ENCODE peak calls at places on chromosomes 13 and 19, in seven cellular contexts. M is NCI-H1092, S is fibroblast of mammary gland, A is astrocyte of the spinal cord, Z is right atrium auricular region, H is aorta, R is NCI-H510A treated with DMSO at 0.1 percent for 48 hours. L is an unnamed sample.
A peak's percentile ranks its signal among the peaks of the same experiment; 100 is the strongest.

GRCh38 chr13:100659578-100659977 is 15.0 kb downstream of the TMTC4 start:
- DNase-seq in A (no peak), R (no peak), H (no peak), Z (no peak), S (no peak), M (no peak), L (no peak)

GRCh38 chr13:111404746-111405145 is 84.3 kb downstream of the TEX29 start:
- DNase-seq in R (no peak), H (peak; percentile 39), S (no peak), A (no peak), Z (no peak), M (no peak), L (no peak)

GRCh38 chr19:15551183-15552004 is 43.1 kb downstream of the CYP4F22 start:
- DNase-seq in R (no peak), H (peak; percentile 78), Z (no peak), S (peak; percentile 37), M (no peak), A (no peak), L (peak; percentile 27)

GRCh38 chr19:46631481-46631880 is 4.5 kb downstream of the GNG8 start:
- DNase-seq in Z (no peak), S (peak; percentile 72), M (no peak), R (no peak), A (no peak), H (no peak), L (peak; percentile 65)

GRCh38 chr13:98484289-98485219 is 92.4 kb downstream of the STK24 start:
- DNase-seq in A (peak; percentile 97), R (peak; percentile 86), M (peak; percentile 34), Z (peak; percentile 95), H (peak; percentile 88), S (peak; percentile 97), L (peak; percentile 89)

GRCh38 chr19:42424712-42425131 is 2.5 kb downstream of the LIPE start:
- DNase-seq in M (no peak), S (no peak), H (no peak), Z (no peak), A (no peak), R (no peak), L (no peak)

GRCh38 chr13:68254151-68254550 is 1024.0 kb upstream of the PCDH9 start:
- DNase-seq in R (no peak), S (no peak), A (no peak), M (no peak), H (no peak), Z (no peak), L (no peak)

GRCh38 chr13:94309576-94309975 is 169.9 kb downstream of the DCT start:
- DNase-seq in S (peak; percentile 23), M (no peak), A (no peak), H (no peak), R (no peak), Z (no peak), L (no peak)

GRCh38 chr19:38267780-38268430 is 3.5 kb downstream of the SPINT2 start:
- DNase-seq in R (no peak), H (no peak), S (no peak), A (no peak), M (no peak), Z (no peak), L (no peak)

GRCh38 chr13:20000062-20000552 is 41.6 kb downstream of the ZMYM2 start:
- DNase-seq in S (no peak), H (no peak), A (no peak), R (no peak), M (no peak), Z (no peak), L (no peak)

GRCh38 chr13:74886496-74886895 is 595.5 kb downstream of the TBC1D4 start:
- DNase-seq in Z (no peak), H (no peak), A (peak; percentile 62), S (peak; percentile 53), R (no peak), M (no peak), L (peak; percentile 43)

GRCh38 chr13:75423946-75424345 is 58.0 kb downstream of the TBC1D4 start:
- DNase-seq in M (no peak), A (no peak), R (no peak), H (no peak), Z (no peak), S (no peak), L (no peak)

GRCh38 chr13:23087884-23088283 is 92.9 kb upstream of the SGCG start:
- DNase-seq in M (no peak), A (peak; percentile 2), S (peak; percentile 41), R (no peak), Z (no peak), H (no peak), L (peak; percentile 22)

GRCh38 chr19:46660008-46660517 is 919 bp downstream of the DACT3 start:
- DNase-seq in H (peak; percentile 84), S (no peak), M (no peak), Z (no peak), A (no peak), R (no peak), L (peak; percentile 41)

GRCh38 chr13:50378513-50378970 is 363.3 kb downstream of the KCNRG start:
- DNase-seq in R (peak; percentile 79), Z (no peak), S (no peak), M (no peak), H (no peak), A (no peak), L (no peak)

GRCh38 chr13:39616087-39616694 is 13.2 kb upstream of the LHFPL6 start:
- DNase-seq in A (peak; percentile 73), R (peak; percentile 35), H (no peak), M (peak; percentile 68), S (peak; percentile 75), Z (peak; percentile 60), L (peak; percentile 78)

GRCh38 chr13:109393045-109393444 is 393.3 kb downstream of the IRS2 start:
- DNase-seq in A (no peak), Z (peak; percentile 30), R (no peak), M (no peak), H (no peak), S (no peak), L (no peak)

GRCh38 chr19:52923782-52924593 is 760 bp upstream of the ZNF888 start:
- DNase-seq in S (peak; percentile 48), Z (peak; percentile 72), A (no peak), H (peak; percentile 84), R (no peak), M (no peak), L (peak; percentile 49)

GRCh38 chr19:48674216-48674809 is 1.5 kb upstream of the NTN5 start:
- DNase-seq in H (no peak), Z (no peak), M (no peak), S (no peak), A (no peak), R (no peak), L (no peak)

GRCh38 chr13:113364933-113365371 is 1.0 kb upstream of the GRTP1 start:
- DNase-seq in A (no peak), M (no peak), H (no peak), S (no peak), Z (peak; percentile 56), R (no peak), L (no peak)

GRCh38 chr13:40780822-40781401 is 8.5 kb upstream of the SLC25A15 start:
- DNase-seq in H (no peak), S (no peak), M (no peak), A (peak; percentile 57), Z (peak; percentile 53), R (no peak), L (no peak)

GRCh38 chr13:99577934-99578917 is 77.0 kb downstream of the TM9SF2 start:
- DNase-seq in M (no peak), A (no peak), H (no peak), Z (no peak), S (peak; percentile 28), R (no peak), L (peak; percentile 16)

GRCh38 chr19:14440049-14440448 is 6.9 kb downstream of the PKN1 start:
- DNase-seq in A (no peak), R (no peak), M (no peak), Z (peak; percentile 79), H (peak; percentile 86), S (no peak), L (peak; percentile 10)

GRCh38 chr13:63625869-63626268 is 2210.2 kb upstream of the PCDH20 start:
- DNase-seq in H (no peak), A (peak; percentile 15), S (peak; percentile 20), R (no peak), M (no peak), Z (no peak), L (peak; percentile 32)

GRCh38 chr19:2451741-2452140 is 5.0 kb downstream of the LMNB2 start:
- DNase-seq in H (no peak), M (no peak), S (no peak), A (no peak), R (no peak), Z (no peak), L (no peak)

GRCh38 chr19:13872695-13873389 is 4.1 kb upstream of the NANOS3 start:
- DNase-seq in M (no peak), H (no peak), A (no peak), Z (no peak), R (no peak), S (no peak), L (no peak)

GRCh38 chr13:50156140-50156539 is 140.9 kb downstream of the KCNRG start:
- DNase-seq in H (no peak), M (no peak), A (peak; percentile 74), S (peak; percentile 64), Z (no peak), R (no peak), L (peak; percentile 49)

GRCh38 chr19:55423225-55423967 is 15.8 kb upstream of the UBE2S start:
- DNase-seq in S (no peak), R (no peak), A (no peak), M (no peak), H (no peak), Z (no peak), L (no peak)

GRCh38 chr13:48533986-48534600 is 1.2 kb upstream of the RCBTB2 start:
- DNase-seq in A (no peak), H (no peak), R (no peak), S (no peak), Z (no peak), M (no peak), L (no peak)

GRCh38 chr19:10808937-10809655 is 26.9 kb downstream of the TMED1 start:
- DNase-seq in H (no peak), Z (no peak), S (peak; percentile 64), A (peak; percentile 82), M (no peak), R (no peak), L (peak; percentile 60)

GRCh38 chr13:91701975-91702374 is 303.6 kb downstream of the GPC5 start:
- DNase-seq in R (no peak), M (no peak), Z (no peak), H (no peak), A (no peak), S (no peak), L (no peak)

GRCh38 chr19:28873301-28873700 is 339.6 kb downstream of the UQCRFS1 start:
- DNase-seq in S (no peak), H (no peak), A (no peak), R (no peak), Z (no peak), M (no peak), L (no peak)

GRCh38 chr19:57099199-57099661 is 20.6 kb upstream of the USP29 start:
- DNase-seq in R (no peak), H (peak; percentile 90), M (no peak), S (peak; percentile 47), Z (peak; percentile 59), A (no peak), L (peak; percentile 51)

L was measured in cardiac fibroblast.